ENCODE peak calls at places on chromosomes 11 and 22, in nine cellular contexts. B is fibroblast of mammary gland, T is body of pancreas, P is HepG2, M is fibroblast of lung, X is choroid plexus epithelial cell, N is BJ, H is brain microvascular endothelial cell, I is cardiac muscle cell. Q is an unnamed sample.

GRCh38 chr22:39117585-39118191 is 20.6 kb downstream of the APOBEC3H start:
- DNase-seq in I (peak; percentile 66), B (peak; percentile 67), X (peak; percentile 71), N (no peak), H (peak; percentile 20), M (peak; percentile 70), P (peak; percentile 60), T (peak; percentile 61), Q (no peak)

GRCh38 chr11:690738-691633 is 4.0 kb downstream of the DEAF1 start:
- DNase-seq in M (no peak), I (peak; percentile 28), B (no peak), T (no peak), H (no peak), N (no peak), P (no peak), X (no peak), Q (no peak)

GRCh38 chr11:76510060-76511047 is 65.5 kb downstream of the EMSY start:
- DNase-seq in P (no peak), N (peak; percentile 12), X (peak; percentile 86), B (no peak), T (no peak), H (peak; percentile 40), M (no peak), I (peak; percentile 72), Q (no peak)

GRCh38 chr11:134275188-134275533 is 1.0 kb upstream of the GLB1L3 start:
- DNase-seq in T (no peak), N (no peak), X (no peak), B (no peak), M (no peak), I (no peak), H (no peak), P (no peak), Q (no peak)

GRCh38 chr22:42621505-42622002 is 6.9 kb upstream of the POLDIP3 start:
- DNase-seq in N (no peak), P (peak; percentile 47), X (peak; percentile 68), B (peak; percentile 77), I (peak; percentile 72), H (peak; percentile 37), M (peak; percentile 70), T (peak; percentile 69), Q (peak; percentile 61)

GRCh38 chr22:33325232-33326004 is 267.2 kb upstream of the SYN3 start:
- DNase-seq in T (no peak), H (no peak), N (no peak), X (peak; percentile 32), B (no peak), P (no peak), M (no peak), I (no peak), Q (no peak)

GRCh38 chr22:39493759-39494158 is 8.3 kb upstream of the MIEF1 start:
- DNase-seq in H (peak; percentile 67), T (no peak), N (peak; percentile 87), X (peak; percentile 44), M (peak; percentile 53), I (peak; percentile 50), P (no peak), B (peak; percentile 92), Q (no peak)

GRCh38 chr11:1916132-1916985 is 3.1 kb upstream of the TNNT3 start:
- DNase-seq in T (no peak), X (no peak), M (no peak), P (no peak), I (no peak), B (no peak), N (no peak), H (no peak), Q (no peak)

GRCh38 chr22:45502215-45503070 is at the start of gene FBLN1:
- DNase-seq in M (peak; percentile 69), H (no peak), N (no peak), P (peak; percentile 71), I (peak; percentile 55), X (no peak), T (no peak), B (no peak), Q (no peak)
- H3K4me3 ChIP-seq in M (peak within 1 kb of the TSS; percentile 90), H (peak within 1 kb of the TSS; percentile 58), N (peak within 1 kb of the TSS; percentile 99), P (peak within 1 kb of the TSS; percentile 82), I (peak within 1 kb of the TSS; percentile 55), X (peak within 1 kb of the TSS; percentile 67), T (no peak within 1 kb of the TSS), B (peak within 1 kb of the TSS; percentile 95), Q (peak within 1 kb of the TSS; percentile 100)

GRCh38 chr11:119374632-119375394 is 6.7 kb downstream of the USP2 start:
- DNase-seq in M (no peak), N (no peak), I (no peak), X (no peak), T (no peak), H (no peak), B (no peak), P (no peak), Q (no peak)

GRCh38 chr11:119375629-119376196 is 5.8 kb downstream of the USP2 start:
- DNase-seq in B (peak; percentile 96), X (peak; percentile 55), T (peak; percentile 79), N (no peak), M (peak; percentile 95), P (peak; percentile 58), H (peak; percentile 27), I (peak; percentile 77), Q (no peak)

GRCh38 chr11:119377961-119378667 is 3.4 kb downstream of the USP2 start:
- DNase-seq in I (no peak), T (no peak), B (no peak), X (no peak), P (no peak), N (no peak), H (no peak), M (no peak), Q (no peak)

GRCh38 chr11:119377112-119377901 is 4.2 kb downstream of the USP2 start:
- DNase-seq in B (no peak), X (no peak), I (no peak), T (peak; percentile 19), P (no peak), H (no peak), M (no peak), N (no peak), Q (no peak)

DNA sequence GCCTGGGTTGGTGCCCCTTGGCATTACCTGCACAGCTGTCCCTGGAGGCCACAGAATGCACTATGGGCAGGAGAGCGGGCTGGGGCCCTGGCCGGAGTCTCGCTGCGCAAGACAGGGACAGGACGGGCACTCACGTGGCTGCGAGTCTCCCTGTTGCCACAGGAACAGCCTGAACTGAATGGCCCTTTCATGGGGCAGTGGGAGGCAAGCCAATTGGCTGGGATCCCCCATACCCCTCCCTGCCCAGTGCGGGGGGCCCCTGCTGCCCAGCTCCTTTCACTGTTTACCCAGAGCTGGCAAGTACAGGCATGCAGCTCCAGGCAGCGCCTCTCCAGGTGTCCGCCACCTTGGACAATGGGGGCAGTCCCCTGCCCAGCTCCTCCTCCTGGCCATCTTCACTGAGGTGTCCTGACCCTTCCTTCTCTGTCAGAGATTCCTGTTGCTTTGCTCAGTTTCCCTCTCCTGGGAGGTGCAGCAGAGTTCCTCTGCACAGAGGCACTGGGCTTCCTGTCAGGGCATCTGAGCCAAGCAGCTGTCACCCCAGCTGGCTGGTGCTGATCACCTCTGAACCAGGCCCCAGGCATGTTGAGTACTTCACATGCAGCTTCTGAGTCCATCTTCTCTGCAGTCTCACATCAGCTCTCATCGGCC is 5.2 kb downstream of the USP2 start:
- DNase-seq in I (no peak), X (no peak), B (no peak), N (no peak), M (peak; percentile 36), T (peak; percentile 85), P (peak; percentile 88), H (no peak), Q (no peak)
- H3K4me3 ChIP-seq in I (no peak overlapping the region), X (no peak overlapping the region), B (no peak overlapping the region), N (no peak overlapping the region), M (no peak overlapping the region), T (no peak overlapping the region), P (peak overlapping the region; percentile 30), H (no peak overlapping the region), Q (no peak overlapping the region)

GRCh38 chr11:62082292-62082657 is 41.5 kb upstream of the INCENP start:
- DNase-seq in I (no peak), H (no peak), T (no peak), P (no peak), X (no peak), B (no peak), M (no peak), N (no peak), Q (no peak)

GRCh38 chr11:62088331-62088933 is 35.4 kb upstream of the INCENP start:
- DNase-seq in B (no peak), M (peak; percentile 5), I (no peak), H (no peak), N (no peak), X (no peak), P (no peak), T (no peak), Q (no peak)

DNA sequence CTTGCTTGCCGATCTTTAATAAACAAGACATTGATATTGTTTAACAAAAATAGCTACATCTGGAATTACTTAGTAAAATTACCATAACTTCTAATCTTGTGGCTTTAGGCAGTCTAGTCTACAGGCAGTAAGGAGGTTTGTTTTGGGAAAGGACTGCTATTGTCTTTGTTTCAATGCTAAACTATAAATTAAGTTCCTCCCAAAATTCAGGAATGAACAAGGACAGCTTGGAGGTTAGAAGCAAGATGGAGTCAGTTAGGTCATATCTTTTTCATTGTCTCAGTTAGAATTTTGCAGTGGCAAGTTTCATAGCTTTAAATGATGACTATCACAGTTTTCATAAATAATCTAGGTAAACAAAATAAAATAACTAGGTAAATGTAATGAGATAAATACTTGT is 36.1 kb upstream of the INCENP start:
- DNase-seq in N (no peak), B (no peak), X (no peak), H (no peak), T (no peak), I (no peak), P (no peak), M (no peak), Q (no peak)
- H3K4me3 ChIP-seq in N (no peak overlapping the region), B (no peak overlapping the region), X (no peak overlapping the region), H (no peak overlapping the region), T (no peak overlapping the region), I (no peak overlapping the region), P (no peak overlapping the region), M (no peak overlapping the region), Q (no peak overlapping the region)

GRCh38 chr11:109954534-109954933 is 138.7 kb upstream of the ZC3H12C start:
- DNase-seq in H (no peak), M (no peak), I (no peak), T (no peak), B (no peak), N (no peak), P (no peak), X (no peak), Q (no peak)

GRCh38 chr11:109957601-109958000 is 135.6 kb upstream of the ZC3H12C start:
- DNase-seq in H (no peak), B (no peak), X (no peak), N (no peak), P (no peak), M (peak; percentile 40), I (no peak), T (no peak), Q (no peak)

GRCh38 chr11:109960831-109961230 is 132.4 kb upstream of the ZC3H12C start:
- DNase-seq in T (peak; percentile 85), P (no peak), M (peak; percentile 98), N (no peak), X (peak; percentile 99), H (peak; percentile 87), I (peak; percentile 98), B (peak; percentile 96), Q (no peak)

GRCh38 chr11:109957000-109957399 is 136.2 kb upstream of the ZC3H12C start:
- DNase-seq in I (no peak), B (no peak), H (no peak), T (no peak), X (no peak), P (no peak), N (no peak), M (no peak), Q (no peak)

DNA sequence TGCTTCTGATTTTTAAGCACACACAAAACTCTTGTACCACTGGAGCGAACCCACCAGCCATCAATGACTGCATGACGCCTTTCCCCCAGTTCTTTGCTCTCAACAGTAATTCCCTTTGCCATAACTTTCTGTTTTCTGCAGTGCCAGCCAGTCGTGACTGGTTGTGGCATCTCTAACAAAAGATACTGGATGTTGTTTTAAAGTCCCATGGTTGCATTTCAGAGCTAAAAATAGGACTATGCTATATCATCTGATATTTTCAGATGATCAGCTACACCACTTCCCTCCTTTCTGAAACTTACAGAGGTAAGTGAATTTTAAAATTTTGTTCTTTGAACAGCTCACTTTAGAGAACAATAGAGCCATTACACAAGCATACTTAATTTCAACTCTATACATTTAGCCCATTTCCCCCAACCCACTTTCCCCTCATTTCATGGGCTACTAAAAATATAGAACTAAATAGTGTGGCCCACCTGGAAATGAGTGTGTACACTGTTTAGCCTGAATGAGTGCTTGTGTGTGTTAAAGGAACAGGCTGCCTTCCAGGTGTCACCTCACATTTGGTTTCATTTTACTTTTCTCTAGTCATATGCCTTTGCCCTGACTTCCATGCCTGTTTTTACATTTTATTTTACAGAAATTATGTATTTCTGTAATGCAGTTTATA is 136.9 kb upstream of the ZC3H12C start:
- DNase-seq in N (no peak), M (no peak), B (no peak), X (no peak), T (no peak), P (no peak), I (no peak), H (no peak), Q (no peak)
- H3K4me3 ChIP-seq in N (no peak overlapping the region), M (no peak overlapping the region), B (no peak overlapping the region), X (no peak overlapping the region), T (no peak overlapping the region), P (no peak overlapping the region), I (no peak overlapping the region), H (no peak overlapping the region), Q (no peak overlapping the region)